ENCODE peak calls at places on chromosomes 12 and 14, in ten cellular contexts. G is mesendoderm, R is DND-41, C is fibroblast of lung, L is neural progenitor cell, J is neuronal stem cell, N is mammary epithelial cell, Q is endothelial cell of umbilical vein, H is endodermal cell, V is trophoblast cell. D is an unnamed sample.
A peak's percentile ranks its signal among the peaks of the same experiment; 100 is the strongest.

GRCh38 chr14:66974397-66975025 is 214.7 kb upstream of the GARIN2 start:
- DNase-seq in H (no peak), R (no peak), C (peak; percentile 65), J (no peak), V (no peak), N (peak; percentile 37), Q (peak; percentile 5), L (no peak), G (no peak), D (no peak)

GRCh38 chr12:49698619-49699545 is 8.3 kb downstream of the FMNL3 start:
- DNase-seq in J (no peak), V (peak; percentile 82), H (peak; percentile 89), C (peak; percentile 79), N (peak; percentile 52), Q (peak; percentile 83), R (peak; percentile 72), L (peak; percentile 41), G (peak; percentile 86), D (peak; percentile 84)

GRCh38 chr12:94535614-94535932 is 75.9 kb upstream of the CEP83 start:
- DNase-seq in R (no peak), N (no peak), C (no peak), V (no peak), L (peak; percentile 13), G (no peak), J (no peak), H (no peak), Q (no peak), D (no peak)

GRCh38 chr12:46472893-46473633 is 100.5 kb upstream of the SLC38A2 start:
- DNase-seq in R (no peak), H (no peak), Q (peak; percentile 94), L (no peak), V (no peak), N (no peak), C (peak; percentile 75), G (no peak), J (no peak), D (no peak)

GRCh38 chr12:91931110-91931509 is 214.5 kb downstream of the BTG1 start:
- DNase-seq in C (no peak), L (no peak), Q (no peak), H (no peak), V (no peak), N (peak; percentile 93), J (no peak), G (no peak), R (no peak), D (no peak)

GRCh38 chr14:105738638-105739037 is 212.3 kb downstream of the TMEM121 start:
- DNase-seq in L (no peak), Q (no peak), J (no peak), G (no peak), H (no peak), C (no peak), R (no peak), V (no peak), N (no peak), D (peak; percentile 47)

GRCh38 chr12:3131129-3131528 is 54.0 kb downstream of the TSPAN9 start:
- DNase-seq in C (no peak), G (no peak), J (no peak), H (no peak), L (no peak), V (no peak), R (no peak), N (no peak), Q (no peak), D (no peak)

GRCh38 chr12:6096527-6096926 is 27.9 kb downstream of the VWF start:
- DNase-seq in G (no peak), J (no peak), N (no peak), H (peak; percentile 17), V (peak; percentile 91), C (no peak), R (no peak), Q (no peak), L (no peak), D (no peak)

GRCh38 chr12:29725587-29726320 is 58.0 kb downstream of the TMTC1 start:
- DNase-seq in Q (peak; percentile 84), G (no peak), N (no peak), H (no peak), V (no peak), J (no peak), R (no peak), L (no peak), C (peak; percentile 74), D (no peak)

GRCh38 chr14:81710232-81710845 is 176.7 kb upstream of the SEL1L start:
- DNase-seq in G (peak; percentile 65), R (peak; percentile 21), N (peak; percentile 20), V (peak; percentile 43), J (peak; percentile 42), Q (no peak), H (peak; percentile 65), L (peak; percentile 62), C (peak; percentile 3), D (peak; percentile 88)

GRCh38 chr12:10636611-10637010 is 23.2 kb upstream of the MAGOHB start:
- DNase-seq in H (no peak), C (no peak), Q (no peak), J (no peak), V (peak; percentile 19), N (no peak), G (no peak), L (no peak), R (no peak), D (no peak)

GRCh38 chr12:124654666-124655316 is 87.4 kb upstream of the NCOR2 start:
- DNase-seq in L (no peak), J (no peak), Q (no peak), G (no peak), R (no peak), N (no peak), H (peak; percentile 69), C (no peak), V (no peak), D (no peak)
- H3K9ac ChIP-seq in L (no peak overlapping the region), J (no peak overlapping the region), Q (peak overlapping the region; percentile 62), G (no peak overlapping the region), R (no peak overlapping the region), N (no peak overlapping the region), H (no peak overlapping the region), C (no peak overlapping the region), V (no peak overlapping the region), D (no peak overlapping the region)

DNA sequence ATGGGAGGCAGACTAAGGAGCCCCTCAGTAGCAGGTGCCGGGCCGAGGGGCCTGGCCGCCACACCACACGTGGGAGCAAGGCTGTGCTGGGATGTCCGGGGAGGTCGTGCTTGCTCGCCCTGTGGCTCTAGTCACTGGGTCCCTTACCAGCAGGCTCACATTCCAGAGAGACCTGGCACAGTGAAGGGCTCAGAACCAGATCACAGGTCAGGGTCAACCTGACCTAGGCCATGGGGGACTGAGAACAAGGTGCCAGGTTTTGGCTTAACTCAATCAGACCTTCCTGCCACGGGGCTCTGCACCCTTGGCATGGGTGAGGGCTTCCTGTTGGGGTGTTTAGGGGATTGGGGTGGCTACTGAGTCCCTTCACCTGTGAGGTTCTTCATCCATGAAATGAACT is 22.3 kb downstream of the DEGS2 start:
- DNase-seq in Q (no peak), H (no peak), G (no peak), R (no peak), L (no peak), J (no peak), V (no peak), N (no peak), C (no peak), D (no peak)
- H3K36me3 ChIP-seq in Q (peaks cover 6% of the 10 kb centered on the region), H (peaks cover 14% of the 10 kb centered on the region), G (no peaks in the 10 kb centered on the region), R (peaks cover 100% of the 10 kb centered on the region), L (no peaks in the 10 kb centered on the region), J (peaks cover 23% of the 10 kb centered on the region), V (peaks cover 8% of the 10 kb centered on the region), N (no peaks in the 10 kb centered on the region), C (no peaks in the 10 kb centered on the region), D (no peaks in the 10 kb centered on the region)

GRCh38 chr14:61478971-61479473 is 157.6 kb downstream of the PRKCH start:
- DNase-seq in C (no peak), L (no peak), J (no peak), V (no peak), Q (no peak), G (no peak), R (no peak), N (no peak), H (no peak), D (peak; percentile 81)

GRCh38 chr14:61482348-61483206 is 161.2 kb downstream of the PRKCH start:
- DNase-seq in Q (no peak), L (no peak), R (no peak), N (peak; percentile 40), H (no peak), G (peak; percentile 26), C (no peak), J (no peak), V (peak; percentile 66), D (no peak)

GRCh38 chr14:61480704-61481285 is 159.4 kb downstream of the PRKCH start:
- DNase-seq in Q (no peak), L (no peak), G (no peak), V (no peak), N (no peak), H (no peak), J (no peak), R (no peak), C (no peak), D (no peak)

GRCh38 chr14:61477845-61478438 is 156.6 kb downstream of the PRKCH start:
- DNase-seq in C (peak; percentile 47), H (no peak), G (no peak), Q (peak; percentile 79), L (no peak), V (no peak), J (no peak), N (peak; percentile 37), R (no peak), D (peak; percentile 84)

DNA sequence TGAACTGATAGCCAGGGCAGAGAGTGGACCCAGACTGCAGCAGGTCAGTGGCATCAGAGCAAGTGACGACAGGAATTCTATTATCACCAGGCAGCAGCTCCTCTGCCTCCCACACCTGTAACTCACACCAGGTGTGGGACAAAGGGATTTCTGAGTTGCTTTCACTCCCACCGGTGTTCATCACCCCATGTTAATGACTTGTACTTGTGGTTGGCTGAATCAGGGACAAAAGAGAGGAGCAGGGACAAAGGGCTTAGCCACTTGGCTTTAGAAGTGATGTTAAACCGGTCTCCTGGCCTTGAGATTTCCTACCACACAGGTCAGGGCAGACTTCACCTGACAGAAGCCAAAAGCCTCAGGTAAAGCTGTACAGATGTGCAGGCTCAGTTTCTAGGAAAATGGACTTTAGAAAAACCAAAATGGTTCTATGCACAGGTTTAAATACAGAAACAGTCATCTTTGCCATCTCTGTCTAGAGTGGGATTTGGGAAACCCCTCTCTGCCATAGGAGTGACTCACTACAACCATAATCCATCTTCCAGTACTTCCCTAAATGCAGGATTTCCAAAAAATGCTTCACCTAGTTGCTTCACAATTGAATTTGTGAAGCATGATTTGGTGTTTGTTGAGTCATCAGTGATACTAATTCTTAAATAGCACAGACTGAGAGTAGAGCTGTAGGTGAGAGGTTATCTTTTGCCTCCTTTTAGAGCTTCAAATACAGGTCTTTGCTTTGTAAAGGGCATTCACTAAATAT is 158.5 kb downstream of the PRKCH start:
- DNase-seq in Q (peak; percentile 39), N (peak; percentile 87), G (no peak), R (no peak), C (peak; percentile 77), J (no peak), L (no peak), H (no peak), V (peak; percentile 74), D (no peak)
- H3K4me3 ChIP-seq in Q (no peak overlapping the region), N (no peak overlapping the region), G (no peak overlapping the region), R (no peak overlapping the region), C (no peak overlapping the region), J (no peak overlapping the region), L (no peak overlapping the region), H (no peak overlapping the region), V (no peak overlapping the region), D (no peak overlapping the region)

DNA sequence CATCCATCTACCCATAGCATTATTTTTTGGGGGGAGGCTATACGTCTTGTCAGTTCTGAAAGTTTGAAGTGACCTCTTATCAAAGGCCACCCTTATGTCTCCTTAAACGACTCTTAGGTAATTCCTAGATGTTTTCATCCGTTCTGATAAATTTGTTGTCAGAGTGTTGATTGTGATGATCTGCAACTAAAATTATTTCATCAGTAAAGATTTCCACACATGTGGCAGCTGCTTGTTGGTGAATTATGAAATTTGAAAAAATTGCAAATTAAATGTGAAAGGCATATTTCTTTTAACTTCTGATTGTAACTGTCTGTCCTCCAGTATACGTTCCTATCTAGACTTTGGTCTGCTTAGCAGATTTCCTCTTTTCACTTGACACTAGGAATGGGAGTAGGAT is 1.4 kb downstream of the ADIPOR2 start:
- DNase-seq in J (no peak), H (no peak), V (peak; percentile 15), L (no peak), R (no peak), N (no peak), Q (no peak), G (no peak), C (no peak), D (no peak)
- H3K9ac ChIP-seq in J (no peak overlapping the region), H (peak overlapping the region; percentile 76), V (no peak overlapping the region), L (peak overlapping the region; percentile 87), R (peak overlapping the region; percentile 76), N (peak overlapping the region; percentile 83), Q (peak overlapping the region; percentile 90), G (peak overlapping the region; percentile 93), C (no peak overlapping the region), D (peak overlapping the region; percentile 88)